ENCODE peak calls at places on chromosome 15, in six cellular contexts. C, L, G, F, Q and H are unnamed samples.
A peak's percentile ranks its signal among the peaks of the same experiment; 100 is the strongest.

GRCh38 chr15:88243895-88244787 is 12.4 kb downstream of the NTRK3 start:
- DNase-seq in F (peak; percentile 45), G (no peak), C (peak; percentile 5), Q (peak; percentile 40), L (peak; percentile 54), H (no peak)

GRCh38 chr15:49692514-49693090 is 71.8 kb downstream of the DTWD1 start:
- DNase-seq in F (no peak), L (no peak), C (no peak), G (no peak), Q (no peak), H (no peak)

GRCh38 chr15:37733628-37734027 is 200.8 kb upstream of the TMCO5A start:
- DNase-seq in F (no peak), G (no peak), L (no peak), C (peak; percentile 47), Q (no peak), H (no peak)

GRCh38 chr15:69456208-69457166 is 3.9 kb downstream of the RPLP1 start:
- DNase-seq in Q (no peak), G (peak; percentile 36), C (no peak), L (no peak), F (no peak), H (no peak)

GRCh38 chr15:39583586-39584265 is 2.8 kb downstream of the THBS1 start:
- DNase-seq in C (peak; percentile 34), F (peak; percentile 37), Q (peak; percentile 48), G (no peak), L (peak; percentile 49), H (no peak)

GRCh38 chr15:93451265-93451664 is 362.3 kb upstream of the RGMA start:
- DNase-seq in F (no peak), L (no peak), Q (no peak), C (no peak), G (no peak), H (no peak)

GRCh38 chr15:77033417-77033728 is 37.5 kb downstream of the TSPAN3 start:
- DNase-seq in Q (no peak), F (no peak), C (no peak), L (no peak), G (no peak), H (no peak)

GRCh38 chr15:53843869-53844569 is 84.6 kb upstream of the WDR72 start:
- DNase-seq in F (no peak), L (no peak), C (no peak), Q (peak; percentile 31), G (no peak), H (no peak)

GRCh38 chr15:25240461-25241021 is 198.3 kb downstream of the UBE3A start:
- DNase-seq in L (no peak), Q (no peak), C (no peak), G (peak; percentile 39), F (no peak), H (no peak)

GRCh38 chr15:65192016-65192415 is 6.9 kb upstream of the CLPX start:
- DNase-seq in F (no peak), G (no peak), C (no peak), Q (no peak), L (peak; percentile 42), H (no peak)

GRCh38 chr15:78103406-78104118 is 11.2 kb downstream of the SH2D7 start:
- DNase-seq in F (peak; percentile 90), Q (no peak), C (no peak), L (no peak), G (peak; percentile 61), H (no peak)

GRCh38 chr15:86830304-86830703 is 750.6 kb downstream of the AGBL1 start:
- DNase-seq in Q (peak; percentile 19), C (no peak), F (no peak), L (no peak), G (no peak), H (no peak)

GRCh38 chr15:86829251-86829650 is 749.6 kb downstream of the AGBL1 start:
- DNase-seq in Q (no peak), G (no peak), L (no peak), C (no peak), F (no peak), H (no peak)

GRCh38 chr15:86833595-86833994 is 753.9 kb downstream of the AGBL1 start:
- DNase-seq in Q (no peak), C (no peak), L (no peak), G (no peak), F (no peak), H (no peak)

GRCh38 chr15:86837631-86838030 is 758.0 kb downstream of the AGBL1 start:
- DNase-seq in F (no peak), G (no peak), Q (no peak), L (no peak), C (peak; percentile 8), H (no peak)

GRCh38 chr15:86834115-86834863 is 754.6 kb downstream of the AGBL1 start:
- DNase-seq in Q (no peak), G (no peak), C (no peak), L (no peak), F (no peak), H (no peak)
- TF ChIP-seq CTCF in Q (no peak), G (no peak), C (no peak), L (no peak), F (no peak), H (no peak)

GRCh38 chr15:80619677-80620076 is 75.4 kb upstream of the ABHD17C start:
- DNase-seq in F (no peak), L (no peak), G (no peak), Q (peak; percentile 27), C (no peak), H (no peak)
- TF ChIP-seq CTCF in F (no peak), L (peak; percentile 18), G (no peak), Q (peak; percentile 29), C (peak; percentile 38), H (peak; percentile 24)

GRCh38 chr15:71125831-71126453 is 10.7 kb downstream of the THSD4 start:
- DNase-seq in C (no peak), G (no peak), F (no peak), Q (no peak), L (peak; percentile 70), H (no peak)
- TF ChIP-seq CTCF in C (peak; percentile 44), G (peak; percentile 13), F (no peak), Q (no peak), L (peak; percentile 59), H (no peak)

GRCh38 chr15:29451201-29451781 is 181.7 kb upstream of the NSMCE3 start:
- DNase-seq in L (peak; percentile 75), C (no peak), G (no peak), Q (peak; percentile 24), F (no peak), H (no peak)
- TF ChIP-seq CTCF in L (peak; percentile 60), C (peak; percentile 20), G (no peak), Q (peak; percentile 28), F (no peak), H (no peak)

GRCh38 chr15:41805711-41806110 is 22.2 kb upstream of the JMJD7 start:
- DNase-seq in L (no peak), C (no peak), Q (no peak), F (no peak), G (no peak), H (no peak)

GRCh38 chr15:41804920-41805666 is 22.8 kb upstream of the JMJD7 start:
- DNase-seq in F (no peak), G (no peak), C (peak; percentile 22), Q (no peak), L (no peak), H (no peak)

GRCh38 chr15:41804361-41804760 is 23.5 kb upstream of the JMJD7 start:
- DNase-seq in L (no peak), F (no peak), G (peak; percentile 72), C (no peak), Q (no peak), H (peak; percentile 10)

GRCh38 chr15:41809121-41809520 is 18.8 kb upstream of the JMJD7 start:
- DNase-seq in C (no peak), L (no peak), F (no peak), G (no peak), Q (no peak), H (no peak)

GRCh38 chr15:41806291-41807181 is 21.4 kb upstream of the JMJD7 start:
- DNase-seq in G (peak; percentile 74), F (no peak), C (no peak), Q (no peak), L (peak; percentile 57), H (no peak)
- TF ChIP-seq CTCF in G (no peak), F (no peak), C (peak; percentile 2), Q (no peak), L (peak; percentile 52), H (peak; percentile 43)

GRCh38 chr15:58221591-58222241 is 83.5 kb downstream of the AQP9 start:
- DNase-seq in Q (no peak), F (peak; percentile 57), C (no peak), L (peak; percentile 55), G (no peak), H (no peak)
- TF ChIP-seq CTCF in Q (peak; percentile 23), F (peak; percentile 63), C (peak; percentile 51), L (peak; percentile 56), G (peak; percentile 18), H (no peak)

GRCh38 chr15:74209560-74209958 is 7.0 kb upstream of the STRA6 start:
- DNase-seq in C (no peak), G (no peak), L (peak; percentile 50), F (no peak), Q (no peak), H (no peak)
- TF ChIP-seq CTCF in C (no peak), G (no peak), L (peak; percentile 27), F (no peak), Q (no peak), H (no peak)